ENCODE peak calls at places on chromosome 1, in four cellular contexts. X is upper lobe of left lung, L is heart left ventricle, B is H1. V is an unnamed sample. For H3K4me1, the result is how much of the 10 kb centered on the place peaks cover.

GRCh38 chr1:118905206-118905605 is 82.9 kb downstream of the TBX15 start:
- DNase-seq in X (no peak), L (no peak), B (no peak), V (no peak)

GRCh38 chr1:234647245-234647644 is 37.3 kb upstream of the IRF2BP2 start:
- DNase-seq in X (no peak), L (no peak), B (no peak), V (no peak)

GRCh38 chr1:54614024-54614423 is 9.3 kb downstream of the FAM151A start:
- DNase-seq in X (no peak), L (no peak), B (no peak), V (no peak)

GRCh38 chr1:19407494-19408096 is 77.7 kb downstream of the CAPZB start:
- DNase-seq in X (no peak), L (no peak), B (no peak), V (no peak)

GRCh38 chr1:159282118-159282517 is 20.0 kb upstream of the FCER1A start:
- DNase-seq in X (no peak), L (no peak), B (no peak), V (no peak)

GRCh38 chr1:172905452-172905851 is 145.3 kb downstream of the TNFSF18 start:
- DNase-seq in X (no peak), L (no peak), B (no peak), V (no peak)

GRCh38 chr1:77876884-77877283 is 11.5 kb upstream of the NEXN start:
- DNase-seq in X (no peak), L (no peak), B (no peak), V (no peak)

GRCh38 chr1:156244126-156244525 is 2.1 kb downstream of the BGLAP start:
- DNase-seq in X (no peak), L (no peak), B (no peak), V (no peak)

GRCh38 chr1:223669003-223669402 is 3.5 kb upstream of the CAPN8 start:
- DNase-seq in X (no peak), L (no peak), B (no peak), V (no peak)

GRCh38 chr1:24888971-24889670 is 41.0 kb downstream of the RUNX3 start:
- DNase-seq in X (no peak), L (no peak), B (no peak), V (no peak)

GRCh38 chr1:182806015-182806678 is 16.6 kb downstream of the NPL start:
- DNase-seq in X (no peak), L (no peak), B (peak), V (no peak)

GRCh38 chr1:201164645-201165044 is 10.4 kb upstream of the TMEM9 start:
- DNase-seq in X (no peak), L (no peak), B (no peak), V (no peak)

GRCh38 chr1:3740752-3741151 is 11.5 kb upstream of the CCDC27 start:
- DNase-seq in X (no peak), L (no peak), B (no peak), V (no peak)

GRCh38 chr1:67479146-67479891 is 49.1 kb upstream of the SERBP1 start:
- DNase-seq in X (peak), L (peak), B (no peak), V (no peak)

GRCh38 chr1:41626616-41627375 is 142.3 kb upstream of the EDN2 start:
- DNase-seq in X (no peak), L (no peak), B (no peak), V (no peak)

GRCh38 chr1:180732866-180733265 is 101.0 kb downstream of the XPR1 start:
- DNase-seq in X (no peak), L (no peak), B (no peak), V (no peak)

GRCh38 chr1:66475940-66476339 is 58.0 kb upstream of the SGIP1 start:
- DNase-seq in X (no peak), L (peak), B (no peak), V (no peak)

GRCh38 chr1:44924835-44925464 is 61.4 kb downstream of the EIF2B3 start:
- DNase-seq in X (no peak), L (no peak), B (no peak), V (no peak)

GRCh38 chr1:26828352-26829093 is 2.0 kb downstream of the ZDHHC18 start:
- DNase-seq in X (peak), L (no peak), B (no peak), V (no peak)

GRCh38 chr1:86521522-86521891 is 25.4 kb upstream of the CLCA4 start:
- DNase-seq in X (no peak), L (no peak), B (no peak), V (no peak)

GRCh38 chr1:151618470-151618869 is 6.6 kb downstream of the SNX27 start:
- DNase-seq in X (no peak), L (no peak), B (no peak), V (no peak)

GRCh38 chr1:151620286-151620685 is 8.4 kb downstream of the SNX27 start:
- DNase-seq in X (peak), L (no peak), B (no peak), V (no peak)

GRCh38 chr1:151621351-151621750 is 9.5 kb downstream of the SNX27 start:
- DNase-seq in X (peak), L (no peak), B (no peak), V (no peak)

GRCh38 chr1:151617995-151618394 is 6.1 kb downstream of the SNX27 start:
- DNase-seq in X (no peak), L (no peak), B (no peak), V (no peak)

GRCh38 chr1:151619489-151620093 is 7.7 kb downstream of the SNX27 start:
- DNase-seq in X (no peak), L (no peak), B (no peak), V (no peak)
- H3K4me1 ChIP-seq in X (under half), L (under half), B (under half), V (under half)

DNA sequence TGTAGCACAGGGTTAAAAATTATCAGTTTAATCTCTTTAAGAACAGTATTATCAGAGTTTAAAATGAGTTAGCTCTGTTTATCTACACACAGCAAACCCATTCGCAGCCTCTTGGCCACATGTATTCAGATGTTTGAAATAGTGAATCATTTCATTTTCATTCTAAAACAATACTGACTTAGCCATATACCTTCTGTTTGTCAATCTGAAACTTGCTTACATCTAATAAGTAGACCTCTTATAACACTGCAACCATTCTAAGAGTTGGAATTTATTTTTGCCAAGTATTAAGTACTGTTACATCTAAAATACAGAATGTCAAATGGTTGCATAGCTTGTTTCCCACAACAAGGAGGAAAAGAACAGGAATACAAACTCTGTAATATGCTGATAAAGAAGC is 25.4 kb downstream of the ANGEL2 start:
- DNase-seq in X (no peak), L (no peak), B (no peak), V (no peak)
- TF ChIP-seq POLR2A in X (no peak), L (no peak), B (no peak), V (no peak)

GRCh38 chr1:17610713-17611112 is 71.2 kb downstream of the ARHGEF10L start:
- DNase-seq in X (no peak), L (no peak), B (no peak), V (no peak)
- H3K4me1 ChIP-seq in X (under half), L (under half), B (under half), V (under half)

GRCh38 chr1:11833497-11833896 is 14.1 kb downstream of the NPPA start:
- DNase-seq in X (no peak), L (no peak), B (no peak), V (no peak)
- TF ChIP-seq POLR2A in X (no peak), L (no peak), B (no peak), V (no peak)

DNA sequence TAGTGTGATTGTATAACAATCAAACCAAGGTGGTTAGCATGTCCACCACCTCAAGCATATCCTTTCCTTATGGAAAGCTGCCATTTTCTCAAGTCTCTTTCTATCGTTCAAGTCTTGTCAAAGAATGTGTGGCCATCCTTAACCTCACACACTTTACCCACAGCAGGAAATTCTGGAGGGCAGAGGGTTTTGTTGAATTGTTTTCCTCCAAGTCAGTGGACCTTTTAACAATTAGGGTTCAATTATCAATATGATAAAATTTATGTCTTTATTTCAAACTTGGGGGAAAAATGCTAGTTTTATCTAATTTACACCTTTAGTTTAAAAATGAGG is 14.2 kb upstream of the PTPRC start:
- DNase-seq in X (no peak), L (no peak), B (no peak), V (no peak)
- H3K4me1 ChIP-seq in X (under half), L (under half), B (under half), V (under half)

DNA sequence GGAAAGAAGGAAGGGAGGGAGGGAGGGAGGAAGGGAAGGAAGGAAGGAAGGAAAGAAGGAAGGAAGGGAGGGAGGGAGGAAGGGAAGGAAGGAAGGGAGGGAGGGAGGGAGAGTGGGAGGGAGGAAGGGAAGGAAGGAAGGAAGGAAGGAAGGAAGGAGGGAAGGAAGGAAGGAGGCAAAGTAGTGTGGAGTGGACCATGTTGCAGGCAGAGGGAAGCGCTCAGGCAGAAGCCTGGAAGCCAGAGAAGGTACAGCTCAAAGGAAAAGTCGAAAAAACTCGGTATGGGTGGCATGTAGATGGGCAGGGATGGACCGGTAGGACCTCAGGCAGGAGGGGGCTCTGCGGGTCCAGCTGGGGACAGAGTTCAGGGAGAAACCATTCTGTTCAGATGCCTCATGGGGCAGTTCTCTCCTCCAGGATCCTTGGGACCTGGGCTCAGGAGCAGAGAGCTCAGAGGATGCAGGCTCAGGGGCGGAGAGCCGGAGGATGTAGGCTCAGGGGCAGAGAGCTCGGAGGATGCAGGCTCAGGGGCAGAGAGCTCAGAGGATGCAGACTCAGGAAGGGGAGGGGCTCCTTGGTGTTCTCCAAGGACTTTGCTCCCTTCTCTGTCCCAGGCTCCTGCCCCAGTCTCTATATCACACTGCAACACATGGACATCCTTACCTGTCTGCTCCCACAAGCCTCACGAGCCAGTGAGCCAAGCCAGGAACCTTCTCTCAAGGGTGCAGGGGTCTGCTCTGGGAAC is 13.6 kb upstream of the PADI3 start:
- DNase-seq in X (no peak), L (no peak), B (no peak), V (no peak)
- TF ChIP-seq POLR2A in X (no peak), L (no peak), B (no peak), V (no peak)